ENCODE peak calls at places on chromosomes 3 and 15, in six cellular contexts. O, M, B, G, N and I are unnamed samples.

GRCh38 chr3:115623414-115623868 is at the start of gene GAP43:
- DNase-seq in O (peak), M (no peak), B (peak), G (peak), N (no peak), I (no peak)

GRCh38 chr3:19474169-19474568 is 325.9 kb downstream of the KCNH8 start:
- DNase-seq in O (no peak), M (no peak), B (peak), G (no peak), N (no peak), I (no peak)

GRCh38 chr3:131477813-131478212 is 25.0 kb downstream of the MRPL3 start:
- DNase-seq in O (no peak), M (no peak), B (no peak), G (no peak), N (no peak), I (no peak)

GRCh38 chr15:71232411-71232810 is 117.1 kb downstream of the THSD4 start:
- DNase-seq in O (no peak), M (no peak), B (no peak), G (peak), N (no peak), I (no peak)

GRCh38 chr3:169324454-169324789 is 339.1 kb downstream of the MECOM start:
- DNase-seq in O (no peak), M (no peak), B (no peak), G (no peak), N (no peak), I (no peak)

GRCh38 chr15:56244237-56244810 is 645 bp upstream of the RFX7 start:
- DNase-seq in O (peak), M (peak), B (peak), G (peak), N (no peak), I (peak)

GRCh38 chr15:65912235-65912634 is 42.9 kb downstream of the RAB11A start:
- DNase-seq in O (no peak), M (no peak), B (no peak), G (no peak), N (no peak), I (peak)

GRCh38 chr3:171842864-171843511 is at the start of gene TMEM212:
- DNase-seq in O (no peak), M (no peak), B (peak), G (peak), N (no peak), I (no peak)

GRCh38 chr3:190099099-190099498 is 21.6 kb downstream of the P3H2 start:
- DNase-seq in O (no peak), M (no peak), B (no peak), G (no peak), N (no peak), I (no peak)

GRCh38 chr3:61892881-61893280 is 331.5 kb downstream of the PTPRG start:
- DNase-seq in O (no peak), M (no peak), B (no peak), G (no peak), N (no peak), I (no peak)

GRCh38 chr3:44355634-44356033 is 17.1 kb downstream of the TCAIM start:
- DNase-seq in O (no peak), M (no peak), B (no peak), G (peak), N (peak), I (no peak)

GRCh38 chr3:45031531-45031930 is 5.4 kb downstream of the CLEC3B start:
- DNase-seq in O (no peak), M (no peak), B (no peak), G (no peak), N (no peak), I (no peak)

GRCh38 chr15:84750583-84751092 is 2.2 kb downstream of the ZNF592 start:
- DNase-seq in O (no peak), M (peak), B (no peak), G (no peak), N (no peak), I (peak)

GRCh38 chr3:143974877-143975238 is 3.2 kb downstream of the DIPK2A start:
- DNase-seq in O (no peak), M (no peak), B (no peak), G (no peak), N (no peak), I (no peak)

GRCh38 chr3:58529516-58530353 is 7.3 kb downstream of the ACOX2 start:
- DNase-seq in O (no peak), M (peak), B (peak), G (no peak), N (no peak), I (peak)

GRCh38 chr3:170058127-170058526 is 20.3 kb downstream of the GPR160 start:
- DNase-seq in O (no peak), M (peak), B (no peak), G (no peak), N (no peak), I (no peak)

GRCh38 chr3:89395441-89395840 is 288.0 kb downstream of the EPHA3 start:
- DNase-seq in O (no peak), M (no peak), B (no peak), G (no peak), N (no peak), I (no peak)

GRCh38 chr3:154971771-154972326 is 108.3 kb upstream of the MME start:
- DNase-seq in O (no peak), M (no peak), B (peak), G (peak), N (no peak), I (no peak)

GRCh38 chr15:64635486-64635815 is 139.9 kb downstream of the RBPMS2 start:
- DNase-seq in O (no peak), M (no peak), B (no peak), G (peak), N (no peak), I (no peak)

GRCh38 chr3:37777835-37778234 is 83.8 kb upstream of the CTDSPL start:
- DNase-seq in O (no peak), M (no peak), B (no peak), G (no peak), N (no peak), I (no peak)

GRCh38 chr3:12708584-12709192 is 44.8 kb upstream of the RAF1 start:
- DNase-seq in O (peak), M (no peak), B (no peak), G (peak), N (peak), I (no peak)

GRCh38 chr15:33200444-33200843 is 5.9 kb upstream of the FMN1 start:
- DNase-seq in O (no peak), M (no peak), B (no peak), G (peak), N (no peak), I (no peak)

GRCh38 chr3:151946606-151947005 is 73.2 kb downstream of the SUCNR1 start:
- DNase-seq in O (no peak), M (no peak), B (no peak), G (no peak), N (no peak), I (no peak)

GRCh38 chr3:100754563-100755334 is 45.5 kb downstream of the TFG start:
- DNase-seq in O (no peak), M (no peak), B (no peak), G (peak), N (no peak), I (no peak)
- TF ChIP-seq CTCF in O (no peak), M (no peak), B (no peak), G (no peak), N (no peak), I (no peak)

GRCh38 chr15:26981492-26981891 is 10.5 kb downstream of the GABRG3 start:
- DNase-seq in O (no peak), M (no peak), B (no peak), G (no peak), N (no peak), I (no peak)

GRCh38 chr15:26985050-26985449 is 14.1 kb downstream of the GABRG3 start:
- DNase-seq in O (no peak), M (no peak), B (no peak), G (no peak), N (no peak), I (no peak)

DNA sequence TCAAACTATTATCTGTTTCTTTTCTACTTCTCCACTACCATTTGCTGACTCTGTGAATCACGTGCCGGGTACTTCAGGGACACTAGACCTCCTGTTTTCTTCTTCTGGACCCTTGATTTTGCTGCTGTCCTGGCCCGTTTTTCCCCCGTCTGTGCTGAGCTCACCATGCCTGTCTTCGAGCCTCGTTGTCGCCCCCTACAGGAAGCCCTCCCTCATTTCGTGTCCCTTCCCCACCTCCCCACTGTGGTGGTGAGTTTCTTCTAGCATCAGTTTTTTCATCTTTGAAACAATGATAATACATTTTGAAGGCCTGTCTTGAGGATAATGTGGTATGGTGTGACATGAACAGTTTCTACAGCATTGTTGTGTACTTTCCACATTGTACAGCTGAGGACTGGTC is 12.8 kb downstream of the GABRG3 start:
- DNase-seq in O (no peak), M (no peak), B (peak), G (no peak), N (no peak), I (no peak)
- TF ChIP-seq CTCF in O (no peak), M (peak), B (peak), G (no peak), N (no peak), I (no peak)

GRCh38 chr3:72919520-72919919 is 31.7 kb downstream of the GXYLT2 start:
- DNase-seq in O (no peak), M (no peak), B (no peak), G (no peak), N (no peak), I (no peak)

DNA sequence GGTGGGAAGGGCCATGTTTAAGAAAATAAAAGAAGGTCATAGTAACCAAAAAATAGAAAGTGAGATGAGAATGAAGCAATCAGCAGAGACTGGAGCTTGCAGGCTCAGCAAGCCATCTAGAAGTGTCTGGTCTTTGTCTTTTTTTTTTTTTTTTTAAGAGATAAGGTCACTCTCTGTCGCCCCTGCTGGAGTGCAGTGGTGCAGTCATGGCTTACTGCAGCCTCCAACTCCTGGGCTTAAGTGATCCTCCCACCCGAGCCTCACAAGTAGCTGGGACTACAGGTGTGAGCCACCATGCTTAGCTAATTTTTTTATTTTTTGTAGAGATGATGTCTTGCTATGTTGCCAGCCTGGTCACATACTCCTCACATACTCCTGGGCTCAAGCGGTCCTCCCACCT is 36.2 kb downstream of the GXYLT2 start:
- DNase-seq in O (no peak), M (peak), B (peak), G (no peak), N (no peak), I (no peak)
- TF ChIP-seq CTCF in O (no peak), M (peak), B (peak), G (no peak), N (no peak), I (no peak)

GRCh38 chr3:46705022-46705530 is 3.9 kb downstream of the TMIE start:
- DNase-seq in O (peak), M (peak), B (peak), G (peak), N (no peak), I (peak)

GRCh38 chr3:46708401-46709146 is 7.4 kb downstream of the TMIE start:
- DNase-seq in O (no peak), M (no peak), B (no peak), G (no peak), N (no peak), I (no peak)

GRCh38 chr3:46706771-46707582 is 5.8 kb downstream of the TMIE start:
- DNase-seq in O (no peak), M (no peak), B (peak), G (no peak), N (no peak), I (no peak)

GRCh38 chr3:46707601-46708011 is 6.4 kb downstream of the TMIE start:
- DNase-seq in O (no peak), M (no peak), B (no peak), G (no peak), N (no peak), I (no peak)

GRCh38 chr3:46705751-46706572 is 4.8 kb downstream of the TMIE start:
- DNase-seq in O (no peak), M (no peak), B (no peak), G (peak), N (no peak), I (no peak)
- TF ChIP-seq CTCF in O (no peak), M (no peak), B (no peak), G (no peak), N (no peak), I (no peak)

GRCh38 chr15:80854104-80854503 is 74.9 kb downstream of the CEMIP start:
- DNase-seq in O (no peak), M (no peak), B (no peak), G (peak), N (no peak), I (no peak)

GRCh38 chr15:80856809-80857377 is 77.7 kb downstream of the CEMIP start:
- DNase-seq in O (peak), M (no peak), B (peak), G (peak), N (no peak), I (no peak)

GRCh38 chr15:80852676-80853075 is 73.5 kb downstream of the CEMIP start:
- DNase-seq in O (no peak), M (no peak), B (no peak), G (no peak), N (no peak), I (no peak)

GRCh38 chr15:80855206-80855605 is 76.0 kb downstream of the CEMIP start:
- DNase-seq in O (no peak), M (no peak), B (no peak), G (no peak), N (no peak), I (no peak)

DNA sequence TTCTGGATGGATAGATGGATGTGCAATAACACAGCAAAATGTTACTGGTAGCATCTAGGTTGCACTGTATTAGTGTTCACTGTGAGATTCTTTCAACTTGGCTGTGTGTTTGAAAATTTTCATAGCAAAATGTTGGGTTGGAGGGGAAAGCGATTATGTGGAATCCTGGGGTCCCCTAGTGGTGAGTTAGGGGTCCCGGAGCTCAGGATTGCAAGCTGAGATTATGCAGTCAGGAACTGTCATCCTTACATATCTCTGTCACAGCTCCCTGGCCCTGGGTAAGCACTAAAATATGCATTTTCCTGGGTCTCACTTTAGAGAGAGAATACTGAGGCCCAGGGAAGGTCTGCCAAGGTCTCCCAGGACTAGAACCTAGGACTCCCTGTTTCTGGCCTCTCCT is 77.2 kb downstream of the CEMIP start:
- DNase-seq in O (no peak), M (peak), B (peak), G (no peak), N (no peak), I (no peak)
- TF ChIP-seq CTCF in O (no peak), M (peak), B (peak), G (peak), N (no peak), I (no peak)

GRCh38 chr3:186609247-186609868 is 3.5 kb upstream of the AHSG start:
- DNase-seq in O (no peak), M (peak), B (peak), G (no peak), N (no peak), I (peak)
- TF ChIP-seq CTCF in O (no peak), M (peak), B (no peak), G (no peak), N (no peak), I (peak)

DNA sequence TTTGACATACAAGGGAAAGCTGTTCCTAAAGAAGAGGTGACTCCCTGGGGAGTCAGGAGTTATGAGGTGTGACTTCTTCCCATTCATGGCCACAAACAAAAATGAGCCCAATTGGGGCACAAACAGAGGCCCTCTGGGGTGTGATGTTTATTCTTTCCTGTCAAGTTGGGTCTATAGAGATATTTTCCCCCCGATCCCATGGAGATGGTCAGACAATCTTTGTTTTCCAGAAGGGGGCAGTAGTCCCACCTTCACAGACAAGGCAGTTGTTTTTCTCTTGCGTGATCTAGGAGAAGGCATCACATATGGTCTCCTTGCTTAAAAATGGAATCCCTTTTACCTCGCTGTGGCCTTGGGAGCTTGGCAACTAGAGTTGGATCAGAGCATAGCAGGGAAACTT is 110.3 kb downstream of the MFSD1 start:
- DNase-seq in O (no peak), M (no peak), B (peak), G (no peak), N (no peak), I (no peak)
- TF ChIP-seq CTCF in O (no peak), M (peak), B (peak), G (no peak), N (no peak), I (peak)

GRCh38 chr3:179447251-179447650 is 4.0 kb downstream of the GNB4 start:
- DNase-seq in O (no peak), M (no peak), B (no peak), G (no peak), N (no peak), I (no peak)

GRCh38 chr3:179449621-179450020 is 1.6 kb downstream of the GNB4 start:
- DNase-seq in O (no peak), M (no peak), B (no peak), G (peak), N (no peak), I (no peak)

GRCh38 chr3:179450901-179451334 is 352 bp downstream of the GNB4 start:
- DNase-seq in O (peak), M (peak), B (peak), G (peak), N (no peak), I (peak)

GRCh38 chr3:179450321-179450720 is 949 bp downstream of the GNB4 start:
- DNase-seq in O (no peak), M (no peak), B (no peak), G (peak), N (no peak), I (no peak)

DNA sequence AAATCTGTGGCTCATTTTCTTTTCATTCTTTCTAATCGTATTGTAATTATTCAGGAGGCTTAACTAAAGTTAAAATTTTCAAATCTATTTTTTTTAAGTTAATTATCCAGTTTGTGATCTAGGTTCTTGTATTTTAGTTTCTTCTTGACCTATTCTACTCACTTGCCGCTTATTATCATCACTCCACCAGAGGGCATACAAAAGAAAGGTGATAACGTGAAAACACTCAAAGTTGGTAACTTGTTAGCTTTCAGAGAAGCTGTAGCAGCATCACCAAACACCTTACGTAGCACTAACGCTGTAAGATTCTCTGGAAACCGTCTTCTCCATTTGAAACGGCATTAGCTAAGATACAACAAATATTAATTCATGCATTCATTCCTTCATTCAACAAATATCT is 4.8 kb downstream of the GNB4 start:
- DNase-seq in O (no peak), M (peak), B (peak), G (no peak), N (no peak), I (no peak)
- TF ChIP-seq CTCF in O (peak), M (peak), B (peak), G (no peak), N (peak), I (no peak)

GRCh38 chr15:78075490-78076230 is 1.9 kb downstream of the TBC1D2B start:
- DNase-seq in O (no peak), M (no peak), B (peak), G (peak), N (no peak), I (no peak)

GRCh38 chr15:78077860-78078187 is 313 bp upstream of the TBC1D2B start:
- DNase-seq in O (no peak), M (no peak), B (no peak), G (no peak), N (no peak), I (no peak)

GRCh38 chr15:78079296-78080087 is 2.0 kb upstream of the TBC1D2B start:
- DNase-seq in O (no peak), M (no peak), B (no peak), G (no peak), N (no peak), I (no peak)

GRCh38 chr15:78076231-78077052 is 1.1 kb downstream of the TBC1D2B start:
- DNase-seq in O (no peak), M (no peak), B (peak), G (no peak), N (no peak), I (no peak)

GRCh38 chr15:78077053-78077859 is at the start of gene TBC1D2B:
- DNase-seq in O (peak), M (peak), B (peak), G (peak), N (no peak), I (peak)
- TF ChIP-seq CTCF in O (no peak), M (no peak), B (no peak), G (no peak), N (no peak), I (no peak)

GRCh38 chr15:67660874-67661606 is 118.5 kb downstream of the MAP2K5 start:
- DNase-seq in O (no peak), M (no peak), B (no peak), G (no peak), N (no peak), I (no peak)
- TF ChIP-seq CTCF in O (no peak), M (no peak), B (no peak), G (no peak), N (no peak), I (no peak)